ENCODE peak calls at places on chromosomes 2 and 18, in four cellular contexts. E, X, N and S are unnamed samples.

GRCh38 chr2:42812899-42813479 is 20.6 kb upstream of the HAAO start:
- DNase-seq in X (peak; percentile 59), E (peak; percentile 63), N (peak; percentile 39), S (no peak)

GRCh38 chr2:97861177-97861576 is 134.6 kb downstream of the TMEM131 start:
- DNase-seq in X (no peak), E (no peak), N (no peak), S (no peak)

GRCh38 chr18:54023471-54023870 is 201.0 kb downstream of the MBD2 start:
- DNase-seq in X (no peak), N (no peak), E (no peak), S (no peak)

GRCh38 chr2:184119920-184120820 is 478.2 kb upstream of the ZNF804A start:
- DNase-seq in X (no peak), N (no peak), E (no peak), S (no peak)

GRCh38 chr18:10973579-10974260 is 175.6 kb downstream of the PIEZO2 start:
- DNase-seq in X (no peak), N (no peak), E (no peak), S (peak; percentile 2)

GRCh38 chr2:39646267-39646666 is 19.4 kb upstream of the TMEM178A start:
- DNase-seq in N (no peak), E (no peak), X (no peak), S (no peak)

GRCh38 chr2:196718796-196719564 is 79.5 kb downstream of the CCDC150 start:
- DNase-seq in X (peak; percentile 79), E (peak; percentile 44), N (no peak), S (no peak)

GRCh38 chr2:136424112-136424511 is 306.2 kb upstream of the CXCR4 start:
- DNase-seq in E (no peak), X (no peak), N (no peak), S (no peak)

DNA sequence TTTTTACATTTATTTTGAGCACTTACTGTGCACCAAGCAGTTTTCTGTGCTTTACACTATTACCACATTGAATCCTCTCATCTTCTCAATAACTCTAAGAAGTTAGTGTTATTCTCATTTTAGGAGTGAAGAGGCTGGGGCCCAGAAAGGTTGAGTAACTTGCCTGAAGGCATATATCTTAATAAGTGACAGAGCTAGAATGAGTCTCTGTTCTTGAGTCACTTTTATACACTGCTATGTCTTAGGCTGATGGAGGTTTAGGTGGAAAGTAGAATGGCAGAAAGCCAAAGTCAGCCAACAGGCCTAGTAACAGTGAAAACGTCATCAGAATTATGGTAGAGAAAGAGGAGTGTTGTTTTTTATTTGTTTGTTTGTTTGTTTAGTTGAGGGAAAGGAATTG is 27.9 kb upstream of the RPE start:
- DNase-seq in E (no peak), N (no peak), X (no peak), S (no peak)
- TF ChIP-seq POLR2AphosphoS5 in E (no peak), N (no peak), X (no peak), S (no peak)

GRCh38 chr2:144358531-144358930 is 161.4 kb downstream of the ZEB2 start:
- DNase-seq in X (no peak), E (no peak), N (no peak), S (no peak)
- H3K4me1 ChIP-seq in X (no peaks in the 10 kb centered on the region), E (no peaks in the 10 kb centered on the region), N (peaks cover 14% of the 10 kb centered on the region), S (no peaks in the 10 kb centered on the region)

GRCh38 chr18:32326450-32327309 is 136.8 kb downstream of the MEP1B start:
- DNase-seq in X (no peak), E (peak; percentile 39), N (no peak), S (no peak)
- TF ChIP-seq REST in X (no peak), E (no peak), N (no peak), S (no peak)

DNA sequence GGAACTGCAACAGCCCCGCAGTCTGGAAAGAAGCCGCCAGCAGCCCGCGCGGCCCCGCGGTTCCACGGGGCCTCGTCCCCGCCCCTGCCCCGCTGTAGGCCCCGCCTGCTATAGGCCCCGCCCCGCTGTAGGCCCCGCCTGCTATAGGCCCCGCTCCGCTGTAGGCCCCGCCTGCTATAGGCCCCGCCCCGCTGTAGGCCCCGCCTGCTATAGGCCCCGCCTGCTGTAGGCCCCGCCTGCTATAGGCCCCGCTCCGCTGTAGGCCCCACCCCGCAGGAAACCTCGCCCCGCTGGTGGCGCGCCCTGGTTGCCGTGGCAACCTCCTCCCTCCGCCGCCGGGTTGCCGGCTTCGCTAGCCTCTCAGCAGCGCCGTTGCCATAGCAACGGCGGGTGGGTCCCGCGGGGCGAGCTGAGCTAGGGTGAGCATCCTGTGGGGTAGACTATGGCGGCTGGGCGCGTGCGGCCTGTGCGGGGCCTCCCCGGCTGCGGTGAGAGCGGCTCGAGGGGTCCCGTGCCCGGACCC is 12.2 kb upstream of the KIF1A start:
- DNase-seq in X (peak; percentile 85), N (peak; percentile 83), E (peak; percentile 98), S (no peak)
- TF ChIP-seq POLR2AphosphoS5 in X (no peak), N (peak; percentile 65), E (peak; percentile 50), S (no peak)

GRCh38 chr2:219252084-219252483 is 959 bp upstream of the TUBA4B start:
- DNase-seq in E (no peak), X (no peak), N (no peak), S (no peak)
- H3K4me1 ChIP-seq in E (peaks cover 7% of the 10 kb centered on the region), X (peaks cover 71% of the 10 kb centered on the region), N (peaks cover 63% of the 10 kb centered on the region), S (peaks cover 37% of the 10 kb centered on the region)

GRCh38 chr2:21916934-21917522 is 793.3 kb downstream of the TDRD15 start:
- DNase-seq in X (no peak), N (no peak), E (no peak), S (no peak)
- TF ChIP-seq REST in X (peak; percentile 91), N (peak; percentile 8), E (peak; percentile 46), S (peak; percentile 75)

GRCh38 chr2:143796051-143796450 is 666.8 kb downstream of the ARHGAP15 start:
- DNase-seq in E (no peak), N (no peak), X (no peak), S (no peak)

GRCh38 chr2:143787674-143788073 is 658.5 kb downstream of the ARHGAP15 start:
- DNase-seq in X (no peak), N (no peak), E (no peak), S (no peak)

DNA sequence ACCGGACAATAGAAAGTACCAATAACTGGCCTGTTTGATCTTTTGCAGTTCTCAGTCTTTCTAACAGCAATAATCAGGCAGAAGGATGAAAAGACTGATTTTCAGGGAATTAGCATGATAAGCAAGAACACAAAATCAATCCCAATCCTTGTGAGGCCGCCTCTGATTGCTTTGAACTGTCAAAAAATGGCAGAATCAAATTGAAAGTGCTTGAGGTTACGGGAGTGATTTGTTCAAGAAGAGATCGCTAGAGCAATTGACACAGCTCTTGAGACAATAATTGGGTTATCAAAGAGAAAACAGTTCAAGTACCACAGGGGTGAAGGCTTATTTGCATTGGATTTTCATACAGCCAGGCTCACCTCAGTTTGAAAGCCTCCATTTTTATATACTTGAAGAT is 663.4 kb downstream of the ARHGAP15 start:
- DNase-seq in X (no peak), N (no peak), E (no peak), S (no peak)
- TF ChIP-seq POLR2AphosphoS5 in X (no peak), N (no peak), E (no peak), S (no peak)

GRCh38 chr2:3127710-3128109 is 249.9 kb downstream of the EIPR1 start:
- DNase-seq in N (no peak), E (no peak), X (no peak), S (no peak)
- H3K4me1 ChIP-seq in N (no peaks in the 10 kb centered on the region), E (no peaks in the 10 kb centered on the region), X (no peaks in the 10 kb centered on the region), S (no peaks in the 10 kb centered on the region)

DNA sequence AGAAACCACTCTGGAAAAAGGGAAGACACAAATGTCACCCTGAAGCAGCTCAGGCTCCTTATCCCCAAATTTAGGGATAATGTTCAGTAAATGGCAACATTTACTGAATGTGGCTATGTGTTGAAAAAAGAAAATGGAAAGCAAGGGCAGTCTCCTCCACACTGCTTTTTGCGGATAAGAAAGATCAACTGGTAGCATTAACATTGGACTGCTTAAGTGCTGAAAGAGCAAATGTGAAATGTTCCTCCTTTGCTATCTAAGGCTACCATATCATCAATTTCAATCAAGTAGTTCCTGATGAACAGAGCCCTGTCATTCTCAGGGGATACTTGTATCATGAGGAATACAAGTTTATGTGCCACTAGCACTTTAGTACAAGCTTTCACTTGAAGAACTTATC is 12.5 kb downstream of the FBXO11 start:
- DNase-seq in X (no peak), N (no peak), E (no peak), S (no peak)
- TF ChIP-seq REST in X (no peak), N (no peak), E (no peak), S (no peak)

GRCh38 chr18:56574827-56575226 is 63.6 kb downstream of the TXNL1 start:
- DNase-seq in N (no peak), X (no peak), E (no peak), S (no peak)
- TF ChIP-seq POLR2AphosphoS5 in N (no peak), X (no peak), E (no peak), S (no peak)